ENCODE peak calls at places on chromosome 21, in eight cellular contexts. One of them, this sample, is unnamed.

GRCh38 chr21:32776743-32777142 is 5.2 kb upstream of the PAXBP1 start:
- DNase-seq in D341Med: no peak
- DNase-seq in CD8-positive, alpha-beta memory T cell: no peak
- DNase-seq in stimulated activated CD4-positive, alpha-beta T cell treated with anti-CD3 and anti-CD28 coated beads, Interleukin-2, amount 100 ng/mL, for 48 hours: no peak
- DNase-seq in AG10803: no peak
- DNase-seq in renal cortical epithelial cell: no peak
- DNase-seq in hypothalamus: no peak
- DNase-seq in ACHN: no peak
- DNase-seq in this sample: no peak

GRCh38 chr21:45593162-45594022 is 50.1 kb upstream of the PCBP3 start:
- DNase-seq in D341Med: no peak
- DNase-seq in CD8-positive, alpha-beta memory T cell: no peak
- DNase-seq in stimulated activated CD4-positive, alpha-beta T cell treated with anti-CD3 and anti-CD28 coated beads, Interleukin-2, amount 100 ng/mL, for 48 hours: no peak
- DNase-seq in AG10803: no peak
- DNase-seq in renal cortical epithelial cell: no peak
- DNase-seq in hypothalamus: no peak
- DNase-seq in ACHN: no peak
- DNase-seq in this sample: no peak

GRCh38 chr21:35050348-35051286 is 1.5 kb upstream of the RUNX1 start:
- DNase-seq in D341Med: no peak
- DNase-seq in CD8-positive, alpha-beta memory T cell: no peak
- DNase-seq in stimulated activated CD4-positive, alpha-beta T cell treated with anti-CD3 and anti-CD28 coated beads, Interleukin-2, amount 100 ng/mL, for 48 hours: no peak
- DNase-seq in AG10803: peak; percentile 69
- DNase-seq in renal cortical epithelial cell: no peak
- DNase-seq in hypothalamus: no peak
- DNase-seq in ACHN: no peak
- DNase-seq in this sample: no peak

GRCh38 chr21:21159253-21159899 is 161.2 kb downstream of the NCAM2 start:
- DNase-seq in D341Med: no peak
- DNase-seq in CD8-positive, alpha-beta memory T cell: no peak
- DNase-seq in stimulated activated CD4-positive, alpha-beta T cell treated with anti-CD3 and anti-CD28 coated beads, Interleukin-2, amount 100 ng/mL, for 48 hours: no peak
- DNase-seq in AG10803: no peak
- DNase-seq in renal cortical epithelial cell: no peak
- DNase-seq in hypothalamus: no peak
- DNase-seq in ACHN: no peak
- DNase-seq in this sample: no peak

GRCh38 chr21:38953516-38953915 is 147.8 kb downstream of the ETS2 start:
- DNase-seq in D341Med: no peak
- DNase-seq in CD8-positive, alpha-beta memory T cell: no peak
- DNase-seq in stimulated activated CD4-positive, alpha-beta T cell treated with anti-CD3 and anti-CD28 coated beads, Interleukin-2, amount 100 ng/mL, for 48 hours: no peak
- DNase-seq in AG10803: no peak
- DNase-seq in renal cortical epithelial cell: no peak
- DNase-seq in hypothalamus: no peak
- DNase-seq in ACHN: no peak
- DNase-seq in this sample: no peak

GRCh38 chr21:46203203-46203600 is 18.9 kb upstream of the SPATC1L start:
- DNase-seq in D341Med: no peak
- DNase-seq in CD8-positive, alpha-beta memory T cell: no peak
- DNase-seq in stimulated activated CD4-positive, alpha-beta T cell treated with anti-CD3 and anti-CD28 coated beads, Interleukin-2, amount 100 ng/mL, for 48 hours: no peak
- DNase-seq in AG10803: no peak
- DNase-seq in renal cortical epithelial cell: no peak
- DNase-seq in hypothalamus: no peak
- DNase-seq in ACHN: no peak
- DNase-seq in this sample: no peak

GRCh38 chr21:21052672-21053071 is 54.5 kb downstream of the NCAM2 start:
- DNase-seq in D341Med: no peak
- DNase-seq in CD8-positive, alpha-beta memory T cell: no peak
- DNase-seq in stimulated activated CD4-positive, alpha-beta T cell treated with anti-CD3 and anti-CD28 coated beads, Interleukin-2, amount 100 ng/mL, for 48 hours: no peak
- DNase-seq in AG10803: no peak
- DNase-seq in renal cortical epithelial cell: no peak
- DNase-seq in hypothalamus: no peak
- DNase-seq in ACHN: no peak
- DNase-seq in this sample: no peak

GRCh38 chr21:45880097-45881068 is 101.2 kb upstream of the COL6A1 start:
- DNase-seq in D341Med: peak; percentile 85
- DNase-seq in CD8-positive, alpha-beta memory T cell: peak; percentile 56
- DNase-seq in stimulated activated CD4-positive, alpha-beta T cell treated with anti-CD3 and anti-CD28 coated beads, Interleukin-2, amount 100 ng/mL, for 48 hours: peak; percentile 76
- DNase-seq in AG10803: peak; percentile 78
- DNase-seq in renal cortical epithelial cell: peak; percentile 50
- DNase-seq in hypothalamus: peak; percentile 47
- DNase-seq in ACHN: peak; percentile 75
- DNase-seq in this sample: peak; percentile 83

GRCh38 chr21:37153935-37154350 is 80.9 kb downstream of the TTC3 start:
- DNase-seq in D341Med: peak; percentile 59
- DNase-seq in CD8-positive, alpha-beta memory T cell: no peak
- DNase-seq in stimulated activated CD4-positive, alpha-beta T cell treated with anti-CD3 and anti-CD28 coated beads, Interleukin-2, amount 100 ng/mL, for 48 hours: no peak
- DNase-seq in AG10803: peak; percentile 35
- DNase-seq in renal cortical epithelial cell: peak; percentile 7
- DNase-seq in hypothalamus: no peak
- DNase-seq in ACHN: no peak
- DNase-seq in this sample: peak; percentile 7

GRCh38 chr21:45969921-45970673 is 11.5 kb upstream of the COL6A1 start:
- DNase-seq in D341Med: no peak
- DNase-seq in CD8-positive, alpha-beta memory T cell: no peak
- DNase-seq in stimulated activated CD4-positive, alpha-beta T cell treated with anti-CD3 and anti-CD28 coated beads, Interleukin-2, amount 100 ng/mL, for 48 hours: no peak
- DNase-seq in AG10803: no peak
- DNase-seq in renal cortical epithelial cell: no peak
- DNase-seq in hypothalamus: no peak
- DNase-seq in ACHN: no peak
- DNase-seq in this sample: no peak